ENCODE peak calls at places on chromosomes 1 and 21, in nine cellular contexts. T, Q, V, A, K, E, R, H and B are unnamed samples.

GRCh38 chr1:43506233-43506632 is 24.4 kb upstream of the PTPRF start:
- DNase-seq in R (no peak), V (no peak), T (no peak), E (no peak), A (no peak), H (no peak), Q (no peak), K (no peak), B (no peak)

GRCh38 chr1:16048573-16049189 is 5.1 kb downstream of the CLCNKB start:
- DNase-seq in T (no peak), Q (no peak), K (peak), E (no peak), A (peak), V (peak), H (peak), R (peak), B (peak)

GRCh38 chr1:220113136-220113695 is 19.3 kb downstream of the IARS2 start:
- DNase-seq in K (no peak), H (peak), T (no peak), A (no peak), Q (no peak), R (no peak), E (peak), V (peak), B (peak)

GRCh38 chr1:47324682-47325081 is 8.9 kb upstream of the CMPK1 start:
- DNase-seq in K (no peak), T (no peak), A (no peak), R (no peak), E (no peak), H (no peak), V (no peak), Q (no peak), B (no peak)

GRCh38 chr1:46687910-46688509 is 16.4 kb downstream of the TEX38 start:
- DNase-seq in T (no peak), R (no peak), K (no peak), H (no peak), V (no peak), Q (no peak), E (no peak), A (no peak), B (no peak)

GRCh38 chr1:225762002-225762441 is 15.6 kb upstream of the SRP9 start:
- DNase-seq in T (no peak), K (peak), A (no peak), V (peak), H (no peak), E (no peak), R (no peak), Q (no peak), B (no peak)

GRCh38 chr1:165068716-165069115 is 287.8 kb downstream of the LMX1A start:
- DNase-seq in Q (no peak), K (no peak), A (no peak), E (no peak), H (peak), V (no peak), T (no peak), R (no peak), B (no peak)

GRCh38 chr1:159970932-159971342 is 16.9 kb upstream of the SLAMF9 start:
- DNase-seq in Q (no peak), E (peak), T (no peak), K (no peak), V (no peak), A (no peak), R (no peak), H (no peak), B (no peak)

GRCh38 chr21:16792155-16792554 is 720.7 kb upstream of the CXADR start:
- DNase-seq in E (no peak), V (no peak), H (peak), R (no peak), K (no peak), Q (no peak), T (no peak), A (no peak), B (no peak)

GRCh38 chr1:185154912-185155513 is 1.7 kb downstream of the TRMT1L start:
- DNase-seq in V (peak), E (no peak), A (no peak), T (no peak), Q (no peak), R (no peak), H (peak), K (peak), B (peak)

GRCh38 chr1:24142546-24143431 is at the start of gene IL22RA1:
- DNase-seq in V (no peak), A (no peak), K (peak), R (peak), T (no peak), E (peak), H (no peak), Q (no peak), B (peak)

GRCh38 chr1:201309420-201309819 is 26.1 kb downstream of the PKP1 start:
- DNase-seq in V (peak), A (peak), K (peak), R (peak), E (peak), T (no peak), Q (no peak), H (no peak), B (peak)

GRCh38 chr1:157101196-157101595 is 1.6 kb upstream of the ETV3L start:
- DNase-seq in K (no peak), Q (no peak), E (no peak), R (no peak), T (no peak), V (no peak), A (peak), H (no peak), B (no peak)

GRCh38 chr1:161007369-161007768 is 13.6 kb downstream of the F11R start:
- DNase-seq in Q (no peak), A (no peak), H (no peak), E (no peak), R (no peak), T (no peak), K (no peak), V (no peak), B (no peak)

GRCh38 chr1:98049370-98050115 is 128.7 kb upstream of the DPYD start:
- DNase-seq in K (peak), R (no peak), E (no peak), H (no peak), Q (no peak), A (peak), V (peak), T (no peak), B (peak)

GRCh38 chr1:165228111-165228655 is 128.3 kb downstream of the LMX1A start:
- DNase-seq in Q (no peak), H (no peak), A (no peak), K (no peak), T (no peak), V (no peak), E (no peak), R (no peak), B (no peak)

GRCh38 chr1:228513244-228513900 is 26.2 kb downstream of the RNF187 start:
- DNase-seq in A (no peak), K (no peak), V (no peak), R (no peak), T (no peak), H (no peak), Q (no peak), E (no peak), B (no peak)

GRCh38 chr1:5915587-5916571 is 76.3 kb downstream of the NPHP4 start:
- DNase-seq in V (peak), T (no peak), H (peak), E (peak), K (peak), Q (peak), R (no peak), A (no peak), B (peak)

GRCh38 chr1:31230378-31230777 is 9.3 kb downstream of the NKAIN1 start:
- DNase-seq in T (no peak), V (no peak), K (no peak), H (no peak), R (no peak), Q (no peak), A (no peak), E (no peak), B (no peak)

GRCh38 chr1:42925132-42925769 is 33.4 kb downstream of the SLC2A1 start:
- DNase-seq in T (no peak), E (no peak), Q (no peak), V (no peak), A (no peak), H (no peak), R (no peak), K (no peak), B (no peak)

GRCh38 chr1:28893403-28894102 is 20.8 kb upstream of the EPB41 start:
- DNase-seq in T (no peak), H (peak), R (no peak), V (peak), E (no peak), A (no peak), Q (no peak), K (peak), B (no peak)

GRCh38 chr1:246383791-246384190 is 123.3 kb downstream of the SMYD3 start:
- DNase-seq in A (no peak), R (no peak), T (no peak), E (no peak), H (no peak), Q (no peak), K (peak), V (no peak), B (no peak)

GRCh38 chr1:156970017-156970416 is 49.6 kb downstream of the LRRC71 start:
- DNase-seq in Q (no peak), T (no peak), K (no peak), H (no peak), E (no peak), V (peak), A (no peak), R (no peak), B (no peak)

GRCh38 chr1:185973645-185974044 is 239.5 kb downstream of the HMCN1 start:
- DNase-seq in K (peak), V (peak), Q (no peak), T (no peak), A (no peak), R (no peak), H (peak), E (no peak), B (peak)

GRCh38 chr1:24735156-24735618 is 10.1 kb upstream of the CLIC4 start:
- DNase-seq in H (no peak), T (no peak), Q (no peak), K (no peak), V (no peak), A (no peak), E (no peak), R (no peak), B (no peak)

GRCh38 chr21:45443595-45444181 is 38.7 kb downstream of the COL18A1 start:
- DNase-seq in V (no peak), K (no peak), A (no peak), H (no peak), T (no peak), Q (no peak), R (peak), E (no peak), B (no peak)

GRCh38 chr21:16179732-16180131 is 449.9 kb downstream of the USP25 start:
- DNase-seq in K (peak), R (no peak), Q (no peak), A (no peak), E (no peak), H (no peak), V (peak), T (no peak), B (no peak)

GRCh38 chr1:235930543-235930942 is 63.8 kb upstream of the LYST start:
- DNase-seq in H (no peak), Q (no peak), E (no peak), A (no peak), K (no peak), T (no peak), R (no peak), V (no peak), B (no peak)

GRCh38 chr21:45293726-45294401 is 6.2 kb upstream of the POFUT2 start:
- DNase-seq in R (no peak), V (no peak), A (peak), H (no peak), T (no peak), E (no peak), K (no peak), Q (no peak), B (no peak)

GRCh38 chr1:175124842-175125241 is 57.2 kb downstream of the TNN start:
- DNase-seq in E (no peak), V (no peak), K (no peak), H (no peak), Q (no peak), A (no peak), R (no peak), T (no peak), B (peak)

GRCh38 chr1:88634538-88634937 is 49.5 kb upstream of the PKN2 start:
- DNase-seq in E (no peak), T (no peak), R (no peak), V (no peak), Q (no peak), A (no peak), K (no peak), H (no peak), B (no peak)

GRCh38 chr1:185158806-185159205 is 1.8 kb downstream of the SWT1 start:
- DNase-seq in H (no peak), V (peak), E (no peak), R (no peak), K (no peak), T (no peak), A (no peak), Q (no peak), B (no peak)

GRCh38 chr1:77076759-77077158 is 142.5 kb downstream of the PIGK start:
- DNase-seq in V (no peak), R (no peak), E (no peak), H (no peak), T (no peak), Q (no peak), K (no peak), A (no peak), B (no peak)

DNA sequence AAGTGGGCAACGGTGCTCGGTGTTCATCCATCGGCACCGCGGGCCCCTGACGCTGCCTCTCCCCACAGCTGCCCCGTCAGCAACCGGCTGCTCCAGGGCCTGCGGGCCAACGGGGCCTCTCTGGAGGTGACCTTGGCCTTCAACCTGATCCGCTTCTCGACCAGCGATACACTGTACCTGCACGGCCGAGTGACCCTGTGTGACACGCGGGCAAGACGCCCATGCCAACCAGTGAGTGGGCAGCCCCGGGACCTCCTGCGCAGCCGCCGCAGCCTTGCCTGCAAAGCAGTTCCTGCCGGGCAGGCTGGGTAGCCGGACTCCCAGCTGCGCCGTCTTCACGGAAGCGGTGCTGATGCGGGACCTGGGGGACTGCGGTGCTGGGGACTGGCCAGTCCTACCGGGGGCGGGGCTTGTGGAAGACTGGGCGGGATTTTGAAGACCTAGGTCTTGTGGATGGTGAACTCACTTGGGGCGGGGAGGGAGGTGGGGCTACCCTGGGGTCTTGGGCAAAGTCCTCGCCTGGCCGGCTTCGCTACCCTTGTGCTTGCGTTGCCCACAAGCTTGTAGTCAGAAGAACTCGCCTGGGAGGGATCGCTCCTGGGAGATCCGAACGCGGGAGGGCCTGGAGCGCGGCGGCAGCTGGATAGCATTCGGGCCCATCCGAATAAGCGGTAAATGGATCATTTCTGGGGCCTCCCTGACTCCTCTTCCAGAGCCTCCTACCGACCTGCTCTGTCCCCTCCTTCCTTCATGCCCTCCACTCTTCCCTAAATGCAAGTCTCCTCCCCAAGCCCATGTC is 8.8 kb upstream of the CEP85 start:
- DNase-seq in K (peak), E (peak), H (no peak), A (peak), T (peak), Q (no peak), V (peak), R (peak), B (peak)
- H3K4me3 ChIP-seq in K (peak), E (peak), H (peak), A (peak), T (peak), Q (no peak), V (peak), R (peak), B (peak)

DNA sequence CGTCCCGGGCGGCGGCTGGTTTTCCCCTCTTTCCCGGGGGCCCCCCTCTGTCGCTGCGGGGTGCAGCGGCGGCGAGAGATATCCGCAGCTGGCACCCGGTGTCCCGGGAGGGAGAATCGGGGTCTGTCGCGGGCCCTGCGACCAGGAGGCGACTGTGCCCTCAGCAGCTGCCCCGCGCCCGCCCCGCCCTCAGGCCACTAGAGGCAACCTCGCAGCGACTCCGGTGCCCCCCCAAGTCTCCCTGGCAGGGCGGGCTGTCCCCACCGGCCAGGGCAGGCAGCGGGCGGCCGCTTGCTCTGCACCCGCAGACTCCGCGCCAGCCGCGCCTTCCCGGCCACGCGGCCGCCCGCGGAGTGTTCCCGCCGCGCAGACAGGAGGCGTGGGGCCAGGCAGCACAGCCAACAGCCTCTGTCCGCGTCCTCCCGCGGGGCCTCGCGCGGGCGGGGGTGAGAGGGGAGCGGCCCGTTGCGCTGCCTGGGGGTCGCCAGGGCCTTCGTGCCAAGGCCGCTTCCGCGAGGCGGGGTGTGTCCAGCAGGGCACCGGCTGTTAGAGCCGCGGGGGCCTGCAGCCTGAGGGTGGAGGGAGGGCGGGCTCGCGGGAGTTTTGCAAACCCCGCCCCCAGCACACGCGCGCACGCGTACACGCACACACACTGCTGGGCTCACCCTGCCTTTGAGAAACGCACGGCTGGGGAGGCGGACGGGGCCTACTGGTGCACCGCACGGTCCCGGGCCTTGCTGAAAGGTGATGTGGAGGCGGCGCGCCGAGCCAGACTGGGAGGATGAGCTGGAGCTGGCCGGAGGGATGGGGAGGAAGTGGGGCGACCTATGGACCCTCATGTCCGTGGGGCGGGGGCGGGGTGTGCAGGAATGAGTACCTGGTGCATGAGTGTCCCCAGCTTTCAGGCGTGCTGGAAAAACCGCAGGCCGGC is 41.4 kb downstream of the KIAA1614 start:
- DNase-seq in R (peak), Q (peak), K (peak), H (peak), E (peak), A (peak), V (peak), T (peak), B (peak)
- TF ChIP-seq CTCF in R (peak), Q (no peak), K (no peak), H (no peak), E (no peak), A (no peak), V (no peak), T (no peak), B (no peak)

DNA sequence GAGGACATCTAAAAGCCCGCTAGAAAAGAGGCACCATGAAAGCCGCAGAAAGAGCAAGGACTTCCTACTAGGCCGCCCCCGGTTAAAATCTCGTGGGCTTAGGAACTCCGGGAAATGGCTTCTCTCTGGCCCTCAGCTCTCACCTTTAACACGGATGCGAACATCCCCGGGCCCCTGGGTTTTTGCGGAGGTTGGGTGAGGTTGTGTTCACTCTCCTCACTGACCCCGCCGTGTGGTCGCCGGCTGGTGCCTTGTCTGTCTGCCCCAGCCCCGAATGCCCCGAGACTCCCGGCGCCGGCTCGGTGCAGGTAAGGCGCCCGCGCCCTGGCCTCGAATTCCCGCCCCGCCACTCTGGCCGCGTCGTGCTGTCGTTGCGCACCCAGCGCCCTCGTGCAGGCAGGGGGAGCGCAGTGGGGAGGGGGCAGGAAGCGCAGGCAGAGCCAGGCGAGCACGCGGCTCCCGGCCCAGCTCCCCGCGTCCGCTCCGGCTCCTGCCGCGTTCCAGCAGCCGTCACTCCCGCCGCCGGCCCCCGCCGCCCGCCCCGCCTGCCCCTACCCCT is at the start of gene SHISAL2A:
- DNase-seq in E (no peak), K (peak), R (peak), T (peak), Q (no peak), A (peak), V (no peak), H (no peak), B (no peak)
- H3K4me3 ChIP-seq in E (no peak), K (peak), R (peak), T (peak), Q (peak), A (peak), V (peak), H (peak), B (peak)

GRCh38 chr1:155003766-155004351 is 1.3 kb downstream of the ZBTB7B start:
- DNase-seq in H (no peak), K (peak), T (no peak), A (peak), Q (no peak), E (peak), V (peak), R (peak), B (no peak)
- TF ChIP-seq CTCF in H (no peak), K (no peak), T (no peak), A (no peak), Q (no peak), E (no peak), V (no peak), R (no peak), B (no peak)

GRCh38 chr1:113949007-113949406 is 19.9 kb downstream of the HIPK1 start:
- DNase-seq in Q (no peak), A (no peak), K (no peak), R (no peak), V (no peak), T (no peak), H (no peak), E (no peak), B (peak)
- H3K4me3 ChIP-seq in Q (no peak), A (no peak), K (no peak), R (no peak), V (no peak), T (no peak), H (no peak), E (no peak), B (no peak)